ENCODE peak calls at places on chromosomes 6 and 20, in nine cellular contexts. A is heart left ventricle; V is CD8-positive, alpha-beta T cell; J is upper lobe of right lung; R is psoas muscle; B is tibial artery; C is ovary; X is body of pancreas; F is heart right ventricle. W is an unnamed sample.

GRCh38 chr6:74731204-74731603 is 474.6 kb downstream of the COL12A1 start:
- DNase-seq in A (no peak), V (no peak), J (no peak), R (no peak), B (no peak), C (no peak), X (no peak), F (no peak), W (no peak)

GRCh38 chr20:62235001-62235776 is 3.1 kb upstream of the OSBPL2 start:
- DNase-seq in A (no peak), V (no peak), J (no peak), R (peak; percentile 79), B (no peak), C (no peak), X (peak; percentile 46), F (peak; percentile 46), W (no peak)

GRCh38 chr20:46756419-46756818 is 47.0 kb downstream of the SLC2A10 start:
- DNase-seq in A (no peak), V (no peak), J (no peak), R (no peak), B (no peak), C (no peak), X (no peak), F (no peak), W (no peak)

GRCh38 chr20:25310921-25311728 is 63.2 kb downstream of the PYGB start:
- DNase-seq in A (no peak), V (no peak), J (peak; percentile 36), R (no peak), B (peak; percentile 60), C (no peak), X (no peak), F (no peak), W (no peak)

GRCh38 chr6:2630362-2630761 is 120.4 kb downstream of the MYLK4 start:
- DNase-seq in A (peak; percentile 56), V (no peak), J (no peak), R (no peak), B (peak; percentile 92), C (peak; percentile 52), X (peak; percentile 57), F (no peak), W (no peak)

GRCh38 chr20:9460518-9460917 is 53.9 kb upstream of the LAMP5 start:
- DNase-seq in A (no peak), V (no peak), J (no peak), R (no peak), B (no peak), C (no peak), X (no peak), F (no peak), W (no peak)

GRCh38 chr6:6131492-6132109 is 124.9 kb upstream of the NRN1 start:
- DNase-seq in A (no peak), V (no peak), J (no peak), R (no peak), B (no peak), C (no peak), X (peak; percentile 24), F (no peak), W (no peak)

GRCh38 chr6:145051661-145052060 is 683.7 kb downstream of the EPM2A start:
- DNase-seq in A (no peak), V (no peak), J (no peak), R (no peak), B (no peak), C (no peak), X (no peak), F (no peak), W (no peak)

GRCh38 chr6:2876210-2877056 is 26.7 kb downstream of the SERPINB9 start:
- DNase-seq in A (peak; percentile 76), V (peak; percentile 57), J (peak; percentile 86), R (peak; percentile 83), B (peak; percentile 83), C (peak; percentile 62), X (peak; percentile 77), F (peak; percentile 74), W (peak; percentile 73)

GRCh38 chr20:16423311-16424212 is 149.7 kb downstream of the KIF16B start:
- DNase-seq in A (no peak), V (no peak), J (no peak), R (no peak), B (no peak), C (no peak), X (peak; percentile 75), F (no peak), W (no peak)

GRCh38 chr6:30656513-30656912 is 9.6 kb downstream of the C6orf136 start:
- DNase-seq in A (no peak), V (no peak), J (peak; percentile 69), R (no peak), B (no peak), C (no peak), X (peak; percentile 21), F (no peak), W (no peak)

GRCh38 chr6:136753624-136754023 is 38.7 kb downstream of the MAP3K5 start:
- DNase-seq in A (no peak), V (peak; percentile 69), J (no peak), R (no peak), B (no peak), C (no peak), X (no peak), F (no peak), W (no peak)

GRCh38 chr6:34295721-34296120 is 46.9 kb upstream of the SMIM29 start:
- DNase-seq in A (no peak), V (no peak), J (no peak), R (no peak), B (no peak), C (no peak), X (no peak), F (no peak), W (no peak)

GRCh38 chr6:24394777-24395437 is 7.8 kb upstream of the MRS2 start:
- DNase-seq in A (no peak), V (no peak), J (no peak), R (no peak), B (no peak), C (no peak), X (no peak), F (no peak), W (no peak)

GRCh38 chr6:1993049-1993448 is 252.4 kb downstream of the GMDS start:
- DNase-seq in A (no peak), V (no peak), J (no peak), R (no peak), B (no peak), C (no peak), X (no peak), F (no peak), W (no peak)

GRCh38 chr20:15018966-15019365 is 681.6 kb upstream of the FLRT3 start:
- DNase-seq in A (no peak), V (no peak), J (no peak), R (no peak), B (no peak), C (no peak), X (no peak), F (no peak), W (no peak)

GRCh38 chr6:149075616-149076354 is 241.7 kb upstream of the TAB2 start:
- DNase-seq in A (no peak), V (no peak), J (no peak), R (no peak), B (no peak), C (no peak), X (no peak), F (no peak), W (no peak)

GRCh38 chr20:46232575-46232974 is 75.7 kb downstream of the CDH22 start:
- DNase-seq in A (no peak), V (no peak), J (no peak), R (no peak), B (no peak), C (no peak), X (no peak), F (no peak), W (no peak)

GRCh38 chr6:73121421-73121993 is 103.8 kb downstream of the KHDC1L start:
- DNase-seq in A (no peak), V (no peak), J (no peak), R (no peak), B (no peak), C (no peak), X (no peak), F (no peak), W (no peak)

GRCh38 chr6:32177788-32178546 is at the start of gene RNF5:
- DNase-seq in A (peak; percentile 97), V (peak; percentile 93), J (peak; percentile 96), R (peak; percentile 94), B (peak; percentile 99), C (peak; percentile 99), X (peak; percentile 99), F (peak; percentile 87), W (peak; percentile 99)
- H3K4me1 ChIP-seq in A (peaks cover 64% of the 10 kb centered on the region), V (peaks cover 59% of the 10 kb centered on the region), J (peaks cover 37% of the 10 kb centered on the region), R (peaks cover 38% of the 10 kb centered on the region), B (no peaks in the 10 kb centered on the region), C (peaks cover 6% of the 10 kb centered on the region), X (peaks cover 41% of the 10 kb centered on the region), F (peaks cover 72% of the 10 kb centered on the region), W (no peaks in the 10 kb centered on the region)

GRCh38 chr6:52162940-52163908 is 23.0 kb upstream of the IL17A start:
- DNase-seq in A (no peak), V (no peak), J (no peak), R (no peak), B (no peak), C (no peak), X (no peak), F (no peak), W (no peak)
- TF ChIP-seq CTCF in A (peak; percentile 19), V (peak; percentile 67), J (peak; percentile 61), R (peak; percentile 68), B (peak; percentile 17), C (no peak), X (peak; percentile 22), F (no peak), W (no peak)

DNA sequence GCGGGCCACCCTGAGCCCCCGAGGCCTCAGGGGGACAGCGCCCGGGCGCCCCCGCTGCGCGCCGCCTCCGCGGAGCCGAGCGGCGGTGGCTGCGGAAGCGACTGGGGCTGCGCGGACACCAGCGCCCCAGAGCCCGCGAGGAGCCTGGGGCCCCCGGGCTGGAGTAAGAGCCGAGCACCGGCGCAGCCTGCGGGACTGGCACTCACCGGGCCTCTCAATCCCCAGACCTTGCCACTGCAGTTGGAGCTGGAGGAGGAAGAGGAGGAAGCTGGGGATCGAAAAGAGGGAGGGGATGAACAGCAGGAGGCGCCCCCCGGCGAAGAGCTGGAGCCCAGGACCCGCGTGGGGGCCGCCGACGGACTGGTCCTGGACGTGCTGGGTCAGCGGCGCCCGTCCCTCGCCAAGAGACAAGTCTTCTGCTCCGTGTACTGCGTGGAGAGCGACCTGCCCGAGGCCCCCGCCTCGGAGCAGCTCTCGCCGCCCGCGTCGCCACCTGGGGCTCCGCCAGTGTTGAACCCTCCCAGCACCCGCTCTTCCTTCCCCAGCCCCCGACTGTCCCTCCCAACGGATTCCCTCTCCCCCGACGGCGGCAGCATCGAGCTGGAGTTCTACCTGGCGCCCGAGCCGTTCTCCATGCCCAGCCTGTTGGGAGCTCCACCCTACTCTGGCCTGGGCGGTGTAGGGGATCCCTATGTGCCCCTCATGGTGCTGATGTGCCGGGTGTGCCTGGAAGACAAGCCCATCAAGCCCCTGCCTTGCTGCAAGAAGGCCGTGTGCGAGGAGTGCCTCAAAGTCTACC is 579 bp downstream of the RNF217 start:
- DNase-seq in A (peak; percentile 36), V (no peak), J (peak; percentile 79), R (peak; percentile 68), B (peak; percentile 78), C (peak; percentile 47), X (peak; percentile 37), F (peak; percentile 45), W (no peak)
- H3K27ac ChIP-seq in A (peak overlapping the region; percentile 89), V (no peak overlapping the region), J (peak overlapping the region; percentile 93), R (peak overlapping the region; percentile 96), B (peak overlapping the region; percentile 98), C (peak overlapping the region; percentile 98), X (peak overlapping the region; percentile 89), F (peak overlapping the region; percentile 92), W (peak overlapping the region; percentile 90)

DNA sequence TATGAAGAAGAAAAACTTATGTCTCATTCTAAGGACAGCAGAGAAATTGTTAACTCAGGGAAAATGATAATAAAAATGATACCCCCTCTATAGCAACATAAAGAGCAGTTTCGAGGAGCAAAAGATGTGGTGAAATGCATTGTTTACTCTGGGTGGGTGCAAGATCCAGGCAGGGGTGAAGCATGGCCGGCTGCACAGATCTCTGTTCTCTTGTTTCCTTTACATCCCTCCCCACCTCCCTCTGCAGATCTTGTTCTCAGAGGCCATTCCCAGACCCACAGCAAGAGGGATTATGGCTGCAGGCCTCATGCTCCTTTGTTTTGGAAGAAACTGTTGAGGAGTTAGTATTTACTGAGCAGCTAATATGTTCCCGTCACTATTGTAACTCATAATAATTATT is 1.8 kb downstream of the BTN3A1 start:
- DNase-seq in A (no peak), V (no peak), J (no peak), R (no peak), B (no peak), C (no peak), X (no peak), F (no peak), W (no peak)
- H3K4me1 ChIP-seq in A (peaks cover 24% of the 10 kb centered on the region), V (peaks cover 57% of the 10 kb centered on the region), J (peaks cover 23% of the 10 kb centered on the region), R (peaks cover 7% of the 10 kb centered on the region), B (no peaks in the 10 kb centered on the region), C (peaks cover 2% of the 10 kb centered on the region), X (peaks cover 17% of the 10 kb centered on the region), F (peaks cover 42% of the 10 kb centered on the region), W (no peaks in the 10 kb centered on the region)

W was measured in right atrium auricular region.